ENCODE peak calls at places on chromosomes 13 and 19, in seven cellular contexts. M, A, I, U, D, P and Q are unnamed samples.

GRCh38 chr13:61316647-61317046 is 99.0 kb downstream of the PCDH20 start:
- DNase-seq in U (no peak), I (no peak), A (no peak), D (no peak), M (no peak), P (no peak), Q (no peak)

GRCh38 chr13:73273737-73274136 is 214.9 kb downstream of the KLF5 start:
- DNase-seq in D (peak), P (peak), A (no peak), I (no peak), M (no peak), U (no peak), Q (no peak)

GRCh38 chr13:45695198-45695730 is 6.9 kb upstream of the CBY2 start:
- DNase-seq in U (no peak), M (no peak), D (no peak), P (no peak), A (no peak), I (no peak), Q (no peak)

GRCh38 chr13:80577951-80578670 is 237.2 kb upstream of the SPRY2 start:
- DNase-seq in U (no peak), D (no peak), I (peak), M (no peak), P (no peak), A (no peak), Q (no peak)

GRCh38 chr13:41562083-41562482 is 104.7 kb downstream of the RGCC start:
- DNase-seq in M (no peak), A (no peak), I (no peak), P (peak), U (peak), D (peak), Q (no peak)

GRCh38 chr13:25659091-25659502 is 287.3 kb downstream of the ATP8A2 start:
- DNase-seq in U (no peak), M (no peak), P (no peak), A (no peak), I (no peak), D (no peak), Q (no peak)

GRCh38 chr13:75870397-75870801 is 234.3 kb downstream of the LMO7 start:
- DNase-seq in P (no peak), D (peak), I (no peak), A (no peak), M (no peak), U (no peak), Q (no peak)

GRCh38 chr19:48487944-48488343 is 18.8 kb downstream of the CYTH2 start:
- DNase-seq in U (peak), M (no peak), D (peak), P (no peak), A (no peak), I (no peak), Q (no peak)

GRCh38 chr13:45055902-45056648 is 64.2 kb upstream of the GTF2F2 start:
- DNase-seq in D (peak), M (no peak), I (no peak), A (no peak), P (no peak), U (no peak), Q (no peak)

GRCh38 chr19:11578342-11579142 is 1.1 kb upstream of the ACP5 start:
- DNase-seq in P (no peak), M (peak), U (no peak), I (no peak), A (no peak), D (no peak), Q (no peak)

GRCh38 chr13:94480672-94481145 is 1.2 kb upstream of the DCT start:
- DNase-seq in U (no peak), A (no peak), D (peak), M (no peak), P (no peak), I (no peak), Q (no peak)

GRCh38 chr19:49801966-49802661 is 11.0 kb downstream of the FUZ start:
- DNase-seq in A (no peak), D (peak), P (peak), U (peak), M (no peak), I (peak), Q (no peak)

GRCh38 chr13:23851106-23851505 is 38.1 kb downstream of the MIPEP start:
- DNase-seq in A (no peak), P (no peak), D (peak), M (no peak), U (no peak), I (no peak), Q (no peak)